ENCODE peak calls at places on chromosomes 12 and 14, in nine cellular contexts. G is GM12878; K is CD8-positive, alpha-beta T cell; C is psoas muscle; Y is left ventricle myocardium inferior; R is ovary; Q is neural progenitor cell; S is tibial artery; Z is small intestine. U is an unnamed sample.

GRCh38 chr12:111881712-111882111 is 39.7 kb downstream of the MAPKAPK5 start:
- DNase-seq in G (no peak), K (no peak), C (no peak), Y (no peak), R (no peak), Q (no peak), S (no peak), Z (no peak), U (no peak)

GRCh38 chr12:62162214-62162613 is 98.0 kb upstream of the USP15 start:
- DNase-seq in G (no peak), K (no peak), C (no peak), Y (no peak), R (no peak), Q (no peak), S (no peak), Z (no peak), U (no peak)

GRCh38 chr12:28506271-28506670 is 316.0 kb downstream of the CCDC91 start:
- DNase-seq in G (no peak), K (no peak), C (no peak), Y (no peak), R (no peak), Q (no peak), S (no peak), Z (no peak), U (no peak)

GRCh38 chr14:104844306-104845032 is 20.6 kb upstream of the CEP170B start:
- DNase-seq in G (no peak), K (no peak), C (no peak), Y (no peak), R (no peak), Q (peak; percentile 54), S (no peak), Z (no peak), U (no peak)

GRCh38 chr12:23895792-23896218 is 53.7 kb downstream of the SOX5 start:
- DNase-seq in G (no peak), K (no peak), C (no peak), Y (no peak), R (no peak), Q (peak; percentile 93), S (no peak), Z (no peak), U (peak; percentile 99)

GRCh38 chr12:85468356-85469157 is 188.5 kb downstream of the ALX1 start:
- DNase-seq in G (peak; percentile 23), K (no peak), C (no peak), Y (no peak), R (no peak), Q (peak; percentile 58), S (no peak), Z (peak; percentile 67), U (peak; percentile 63)

GRCh38 chr12:22275847-22276246 is 58.7 kb downstream of the ST8SIA1 start:
- DNase-seq in G (no peak), K (no peak), C (peak; percentile 93), Y (peak; percentile 86), R (peak; percentile 83), Q (no peak), S (peak; percentile 97), Z (no peak), U (no peak)

GRCh38 chr14:56119221-56119967 is 1.2 kb downstream of the PELI2 start:
- DNase-seq in G (no peak), K (peak; percentile 31), C (peak; percentile 73), Y (peak; percentile 51), R (peak; percentile 64), Q (peak; percentile 71), S (peak; percentile 41), Z (peak; percentile 44), U (peak; percentile 75)

GRCh38 chr12:100234591-100235304 is 32.1 kb downstream of the DEPDC4 start:
- DNase-seq in G (peak; percentile 1), K (no peak), C (no peak), Y (no peak), R (no peak), Q (peak; percentile 31), S (no peak), Z (peak; percentile 50), U (peak; percentile 24)

GRCh38 chr14:72573725-72574426 is 320.0 kb downstream of the DPF3 start:
- DNase-seq in G (no peak), K (no peak), C (no peak), Y (no peak), R (peak; percentile 33), Q (no peak), S (no peak), Z (no peak), U (no peak)

GRCh38 chr12:86137936-86138335 is 118.3 kb downstream of the MGAT4C start:
- DNase-seq in G (no peak), K (no peak), C (no peak), Y (no peak), R (no peak), Q (no peak), S (no peak), Z (no peak), U (no peak)

GRCh38 chr12:56040963-56041578 is 647 bp upstream of the RPS26 start:
- DNase-seq in G (no peak), K (no peak), C (no peak), Y (no peak), R (peak; percentile 40), Q (no peak), S (no peak), Z (no peak), U (no peak)

GRCh38 chr14:73753887-73754880 is 40.0 kb upstream of the PNMA1 start:
- DNase-seq in G (peak; percentile 61), K (peak; percentile 43), C (no peak), Y (no peak), R (no peak), Q (no peak), S (no peak), Z (peak; percentile 81), U (no peak)

DNA sequence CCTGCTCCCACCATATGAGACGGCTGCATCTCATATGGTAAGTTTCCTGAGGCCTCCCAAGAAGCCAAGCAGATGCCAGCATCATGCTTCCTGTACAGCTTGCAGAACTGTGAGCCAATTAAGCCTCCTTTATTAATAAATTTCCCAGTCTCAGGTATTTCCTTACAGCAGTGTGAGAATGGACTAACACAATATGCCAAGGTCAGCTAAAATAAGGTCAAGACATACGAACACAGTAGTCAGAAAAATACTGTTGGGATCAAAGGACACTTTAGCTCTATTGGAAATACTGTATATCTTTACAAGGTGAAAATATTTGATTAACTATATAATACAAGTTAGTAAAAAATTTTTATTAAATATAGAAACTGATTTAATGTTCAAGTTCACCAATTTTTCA is 28.8 kb downstream of the SEL1L start:
- DNase-seq in G (no peak), K (no peak), C (no peak), Y (no peak), R (no peak), Q (no peak), S (no peak), Z (no peak), U (no peak)
- H3K9me3 ChIP-seq in G (no peaks in the 10 kb centered on the region), K (no peaks in the 10 kb centered on the region), C (no peaks in the 10 kb centered on the region), Y (no peaks in the 10 kb centered on the region), R (no peaks in the 10 kb centered on the region), Q (no peaks in the 10 kb centered on the region), S (no peaks in the 10 kb centered on the region), Z (no peaks in the 10 kb centered on the region), U (no peaks in the 10 kb centered on the region)

GRCh38 chr14:74918380-74918779 is 4.7 kb downstream of the RPS6KL1 start:
- DNase-seq in G (no peak), K (no peak), C (no peak), Y (no peak), R (no peak), Q (no peak), S (no peak), Z (no peak), U (no peak)

GRCh38 chr14:74915826-74916225 is 7.2 kb downstream of the RPS6KL1 start:
- DNase-seq in G (no peak), K (no peak), C (no peak), Y (no peak), R (no peak), Q (no peak), S (no peak), Z (no peak), U (no peak)

GRCh38 chr14:74915426-74915825 is 7.6 kb downstream of the RPS6KL1 start:
- DNase-seq in G (no peak), K (no peak), C (no peak), Y (no peak), R (no peak), Q (no peak), S (no peak), Z (no peak), U (no peak)

GRCh38 chr14:74917646-74918081 is 5.4 kb downstream of the RPS6KL1 start:
- DNase-seq in G (no peak), K (no peak), C (peak; percentile 89), Y (peak; percentile 80), R (peak; percentile 80), Q (no peak), S (peak; percentile 74), Z (no peak), U (no peak)

GRCh38 chr14:74917200-74917543 is 5.9 kb downstream of the RPS6KL1 start:
- DNase-seq in G (no peak), K (no peak), C (no peak), Y (no peak), R (no peak), Q (no peak), S (no peak), Z (no peak), U (no peak)
- H3K4me1 ChIP-seq in G (no peaks in the 10 kb centered on the region), K (no peaks in the 10 kb centered on the region), C (peaks cover 39% of the 10 kb centered on the region), Y (peaks cover 58% of the 10 kb centered on the region), R (peaks cover 4% of the 10 kb centered on the region), Q (no peaks in the 10 kb centered on the region), S (no peaks in the 10 kb centered on the region), Z (no peaks in the 10 kb centered on the region), U (no peaks in the 10 kb centered on the region)

DNA sequence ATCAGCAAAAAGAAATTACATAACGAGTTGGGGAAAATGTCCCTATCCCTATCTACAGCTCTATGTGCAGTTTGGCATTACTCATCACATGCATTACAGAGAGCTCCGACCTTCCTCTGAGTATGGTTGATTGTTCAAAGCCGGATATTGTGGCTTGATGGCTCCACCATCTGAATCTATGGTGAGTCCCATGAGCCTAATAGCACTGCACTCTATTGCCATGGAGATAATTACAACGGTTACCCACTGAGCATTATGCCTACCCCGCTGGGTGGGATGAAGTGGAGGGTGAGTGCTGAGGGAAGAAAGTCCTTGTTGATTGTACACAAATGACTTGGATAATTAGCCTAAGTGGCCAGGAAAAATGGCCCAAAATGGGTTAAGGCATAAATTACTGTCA is 800.5 kb downstream of the NRXN3 start:
- DNase-seq in G (no peak), K (no peak), C (no peak), Y (no peak), R (no peak), Q (peak; percentile 31), S (no peak), Z (no peak), U (no peak)
- H3K27me3 ChIP-seq in G (no peaks in the 10 kb centered on the region), K (no peaks in the 10 kb centered on the region), C (no peaks in the 10 kb centered on the region), Y (no peaks in the 10 kb centered on the region), R (no peaks in the 10 kb centered on the region), Q (no peaks in the 10 kb centered on the region), S (no peaks in the 10 kb centered on the region), Z (no peaks in the 10 kb centered on the region), U (no peaks in the 10 kb centered on the region)

DNA sequence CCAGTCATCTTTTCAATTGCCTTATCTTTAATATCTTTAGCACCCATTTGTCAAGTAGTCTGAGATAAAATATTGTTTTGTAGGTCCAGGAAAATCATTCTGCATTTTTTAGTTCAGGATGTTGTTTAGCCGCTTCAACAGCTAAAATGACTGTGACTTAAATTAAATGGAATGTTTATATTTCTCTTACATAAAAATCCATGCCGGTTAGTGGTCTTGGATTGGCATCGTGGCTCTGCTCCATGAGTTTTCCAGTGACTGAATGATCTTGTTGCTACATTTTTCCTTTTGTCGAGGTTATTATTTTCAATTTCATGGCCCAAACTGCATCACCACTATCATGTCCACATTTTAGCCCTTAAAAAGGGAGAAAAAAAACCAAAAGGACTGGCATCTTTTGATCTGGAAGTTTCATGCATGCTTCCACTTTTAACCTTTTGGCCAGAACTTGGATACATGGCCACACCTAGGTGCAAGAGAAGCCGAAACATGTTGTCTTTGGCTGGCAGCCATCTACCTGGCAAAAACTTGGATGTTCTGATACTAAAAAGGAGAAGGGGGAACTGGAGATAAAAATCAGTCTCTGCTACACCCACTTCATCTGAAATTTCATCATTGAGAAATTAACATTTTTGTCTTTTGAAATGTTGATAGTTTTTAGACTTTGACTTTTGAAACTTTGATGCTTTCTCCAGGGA is 142.4 kb downstream of the OTOGL start:
- DNase-seq in G (no peak), K (no peak), C (no peak), Y (no peak), R (no peak), Q (no peak), S (no peak), Z (no peak), U (no peak)
- H3K9me3 ChIP-seq in G (no peaks in the 10 kb centered on the region), K (no peaks in the 10 kb centered on the region), C (no peaks in the 10 kb centered on the region), Y (peaks cover 6% of the 10 kb centered on the region), R (no peaks in the 10 kb centered on the region), Q (no peaks in the 10 kb centered on the region), S (no peaks in the 10 kb centered on the region), Z (no peaks in the 10 kb centered on the region), U (no peaks in the 10 kb centered on the region)